ENCODE peak calls at places on chromosome 20, in ten cellular contexts. One of them, this sample, is unnamed.

GRCh38 chr20:34268851-34269668 is 27.8 kb downstream of the ASIP start:
- DNase-seq in cardiac muscle cell: no peak
- DNase-seq in adipocyte: peak
- DNase-seq in stimulated activated CD4-positive, alpha-beta T cell treated with anti-CD3 and anti-CD28 coated beads, Interleukin-2, amount 100 ng/mL, for 48 hours: peak
- DNase-seq in activated CD8-positive, alpha-beta memory T cell treated with anti-CD3 and anti-CD28 coated beads, Interleukin-2, amount 10 ng/mL, durations not matched to agents 7 days and 5 days: no peak
- DNase-seq in right cardiac atrium: peak
- DNase-seq in ELR: peak
- DNase-seq in NCI-H2029 treated with DMSO at 0.1 percent for 48 hours: no peak
- DNase-seq in fibroblast of villous mesenchyme: peak
- DNase-seq in activated CD4-positive, alpha-beta T cell treated with anti-CD3 and anti-CD28 coated beads, Interleukin-2, amount 50 U/mL, for 48 hours: peak
- DNase-seq in this sample: peak

GRCh38 chr20:11431613-11432012 is 486.1 kb upstream of the BTBD3 start:
- DNase-seq in cardiac muscle cell: no peak
- DNase-seq in adipocyte: peak
- DNase-seq in stimulated activated CD4-positive, alpha-beta T cell treated with anti-CD3 and anti-CD28 coated beads, Interleukin-2, amount 100 ng/mL, for 48 hours: no peak
- DNase-seq in activated CD8-positive, alpha-beta memory T cell treated with anti-CD3 and anti-CD28 coated beads, Interleukin-2, amount 10 ng/mL, durations not matched to agents 7 days and 5 days: no peak
- DNase-seq in right cardiac atrium: no peak
- DNase-seq in ELR: no peak
- DNase-seq in NCI-H2029 treated with DMSO at 0.1 percent for 48 hours: no peak
- DNase-seq in fibroblast of villous mesenchyme: peak
- DNase-seq in activated CD4-positive, alpha-beta T cell treated with anti-CD3 and anti-CD28 coated beads, Interleukin-2, amount 50 U/mL, for 48 hours: no peak
- DNase-seq in this sample: no peak

GRCh38 chr20:6665161-6665560 is 102.3 kb upstream of the BMP2 start:
- DNase-seq in cardiac muscle cell: no peak
- DNase-seq in adipocyte: no peak
- DNase-seq in stimulated activated CD4-positive, alpha-beta T cell treated with anti-CD3 and anti-CD28 coated beads, Interleukin-2, amount 100 ng/mL, for 48 hours: no peak
- DNase-seq in activated CD8-positive, alpha-beta memory T cell treated with anti-CD3 and anti-CD28 coated beads, Interleukin-2, amount 10 ng/mL, durations not matched to agents 7 days and 5 days: no peak
- DNase-seq in right cardiac atrium: no peak
- DNase-seq in ELR: no peak
- DNase-seq in NCI-H2029 treated with DMSO at 0.1 percent for 48 hours: no peak
- DNase-seq in fibroblast of villous mesenchyme: peak
- DNase-seq in activated CD4-positive, alpha-beta T cell treated with anti-CD3 and anti-CD28 coated beads, Interleukin-2, amount 50 U/mL, for 48 hours: no peak
- DNase-seq in this sample: no peak

GRCh38 chr20:64146301-64146935 is 17.8 kb upstream of the MYT1 start:
- DNase-seq in cardiac muscle cell: no peak
- DNase-seq in adipocyte: no peak
- DNase-seq in stimulated activated CD4-positive, alpha-beta T cell treated with anti-CD3 and anti-CD28 coated beads, Interleukin-2, amount 100 ng/mL, for 48 hours: no peak
- DNase-seq in activated CD8-positive, alpha-beta memory T cell treated with anti-CD3 and anti-CD28 coated beads, Interleukin-2, amount 10 ng/mL, durations not matched to agents 7 days and 5 days: no peak
- DNase-seq in right cardiac atrium: no peak
- DNase-seq in ELR: no peak
- DNase-seq in NCI-H2029 treated with DMSO at 0.1 percent for 48 hours: no peak
- DNase-seq in fibroblast of villous mesenchyme: no peak
- DNase-seq in activated CD4-positive, alpha-beta T cell treated with anti-CD3 and anti-CD28 coated beads, Interleukin-2, amount 50 U/mL, for 48 hours: no peak
- DNase-seq in this sample: no peak

GRCh38 chr20:49747707-49748524 is 34.2 kb upstream of the B4GALT5 start:
- DNase-seq in cardiac muscle cell: no peak
- DNase-seq in adipocyte: peak
- DNase-seq in stimulated activated CD4-positive, alpha-beta T cell treated with anti-CD3 and anti-CD28 coated beads, Interleukin-2, amount 100 ng/mL, for 48 hours: no peak
- DNase-seq in activated CD8-positive, alpha-beta memory T cell treated with anti-CD3 and anti-CD28 coated beads, Interleukin-2, amount 10 ng/mL, durations not matched to agents 7 days and 5 days: no peak
- DNase-seq in right cardiac atrium: peak
- DNase-seq in ELR: no peak
- DNase-seq in NCI-H2029 treated with DMSO at 0.1 percent for 48 hours: peak
- DNase-seq in fibroblast of villous mesenchyme: peak
- DNase-seq in activated CD4-positive, alpha-beta T cell treated with anti-CD3 and anti-CD28 coated beads, Interleukin-2, amount 50 U/mL, for 48 hours: no peak
- DNase-seq in this sample: no peak

GRCh38 chr20:57097245-57097935 is 169.1 kb downstream of the BMP7 start:
- DNase-seq in cardiac muscle cell: no peak
- DNase-seq in adipocyte: no peak
- DNase-seq in stimulated activated CD4-positive, alpha-beta T cell treated with anti-CD3 and anti-CD28 coated beads, Interleukin-2, amount 100 ng/mL, for 48 hours: no peak
- DNase-seq in activated CD8-positive, alpha-beta memory T cell treated with anti-CD3 and anti-CD28 coated beads, Interleukin-2, amount 10 ng/mL, durations not matched to agents 7 days and 5 days: no peak
- DNase-seq in right cardiac atrium: no peak
- DNase-seq in ELR: no peak
- DNase-seq in NCI-H2029 treated with DMSO at 0.1 percent for 48 hours: no peak
- DNase-seq in fibroblast of villous mesenchyme: no peak
- DNase-seq in activated CD4-positive, alpha-beta T cell treated with anti-CD3 and anti-CD28 coated beads, Interleukin-2, amount 50 U/mL, for 48 hours: no peak
- DNase-seq in this sample: no peak

GRCh38 chr20:57672164-57672563 is 37.7 kb downstream of the PMEPA1 start:
- DNase-seq in cardiac muscle cell: peak
- DNase-seq in adipocyte: no peak
- DNase-seq in stimulated activated CD4-positive, alpha-beta T cell treated with anti-CD3 and anti-CD28 coated beads, Interleukin-2, amount 100 ng/mL, for 48 hours: no peak
- DNase-seq in activated CD8-positive, alpha-beta memory T cell treated with anti-CD3 and anti-CD28 coated beads, Interleukin-2, amount 10 ng/mL, durations not matched to agents 7 days and 5 days: no peak
- DNase-seq in right cardiac atrium: peak
- DNase-seq in ELR: no peak
- DNase-seq in NCI-H2029 treated with DMSO at 0.1 percent for 48 hours: peak
- DNase-seq in fibroblast of villous mesenchyme: peak
- DNase-seq in activated CD4-positive, alpha-beta T cell treated with anti-CD3 and anti-CD28 coated beads, Interleukin-2, amount 50 U/mL, for 48 hours: no peak
- DNase-seq in this sample: peak

GRCh38 chr20:42179768-42180167 is 561.6 kb upstream of the CHD6 start:
- DNase-seq in cardiac muscle cell: peak
- DNase-seq in adipocyte: no peak
- DNase-seq in stimulated activated CD4-positive, alpha-beta T cell treated with anti-CD3 and anti-CD28 coated beads, Interleukin-2, amount 100 ng/mL, for 48 hours: no peak
- DNase-seq in activated CD8-positive, alpha-beta memory T cell treated with anti-CD3 and anti-CD28 coated beads, Interleukin-2, amount 10 ng/mL, durations not matched to agents 7 days and 5 days: no peak
- DNase-seq in right cardiac atrium: no peak
- DNase-seq in ELR: no peak
- DNase-seq in NCI-H2029 treated with DMSO at 0.1 percent for 48 hours: no peak
- DNase-seq in fibroblast of villous mesenchyme: no peak
- DNase-seq in activated CD4-positive, alpha-beta T cell treated with anti-CD3 and anti-CD28 coated beads, Interleukin-2, amount 50 U/mL, for 48 hours: no peak
- DNase-seq in this sample: no peak

GRCh38 chr20:14979472-14979986 is 642.1 kb upstream of the FLRT3 start:
- DNase-seq in cardiac muscle cell: no peak
- DNase-seq in adipocyte: no peak
- DNase-seq in stimulated activated CD4-positive, alpha-beta T cell treated with anti-CD3 and anti-CD28 coated beads, Interleukin-2, amount 100 ng/mL, for 48 hours: no peak
- DNase-seq in activated CD8-positive, alpha-beta memory T cell treated with anti-CD3 and anti-CD28 coated beads, Interleukin-2, amount 10 ng/mL, durations not matched to agents 7 days and 5 days: no peak
- DNase-seq in right cardiac atrium: no peak
- DNase-seq in ELR: no peak
- DNase-seq in NCI-H2029 treated with DMSO at 0.1 percent for 48 hours: no peak
- DNase-seq in fibroblast of villous mesenchyme: no peak
- DNase-seq in activated CD4-positive, alpha-beta T cell treated with anti-CD3 and anti-CD28 coated beads, Interleukin-2, amount 50 U/mL, for 48 hours: no peak
- DNase-seq in this sample: no peak

GRCh38 chr20:63124782-63125580 is 91.0 kb downstream of the YTHDF1 start:
- DNase-seq in cardiac muscle cell: no peak
- DNase-seq in adipocyte: no peak
- DNase-seq in stimulated activated CD4-positive, alpha-beta T cell treated with anti-CD3 and anti-CD28 coated beads, Interleukin-2, amount 100 ng/mL, for 48 hours: no peak
- DNase-seq in activated CD8-positive, alpha-beta memory T cell treated with anti-CD3 and anti-CD28 coated beads, Interleukin-2, amount 10 ng/mL, durations not matched to agents 7 days and 5 days: no peak
- DNase-seq in right cardiac atrium: no peak
- DNase-seq in ELR: no peak
- DNase-seq in NCI-H2029 treated with DMSO at 0.1 percent for 48 hours: no peak
- DNase-seq in fibroblast of villous mesenchyme: no peak
- DNase-seq in activated CD4-positive, alpha-beta T cell treated with anti-CD3 and anti-CD28 coated beads, Interleukin-2, amount 50 U/mL, for 48 hours: no peak
- DNase-seq in this sample: no peak

GRCh38 chr20:9024996-9025395 is 43.9 kb upstream of the PLCB4 start:
- DNase-seq in cardiac muscle cell: no peak
- DNase-seq in adipocyte: no peak
- DNase-seq in stimulated activated CD4-positive, alpha-beta T cell treated with anti-CD3 and anti-CD28 coated beads, Interleukin-2, amount 100 ng/mL, for 48 hours: no peak
- DNase-seq in activated CD8-positive, alpha-beta memory T cell treated with anti-CD3 and anti-CD28 coated beads, Interleukin-2, amount 10 ng/mL, durations not matched to agents 7 days and 5 days: no peak
- DNase-seq in right cardiac atrium: no peak
- DNase-seq in ELR: no peak
- DNase-seq in NCI-H2029 treated with DMSO at 0.1 percent for 48 hours: no peak
- DNase-seq in fibroblast of villous mesenchyme: no peak
- DNase-seq in activated CD4-positive, alpha-beta T cell treated with anti-CD3 and anti-CD28 coated beads, Interleukin-2, amount 50 U/mL, for 48 hours: no peak
- DNase-seq in this sample: no peak

GRCh38 chr20:64158346-64159285 is 5.6 kb upstream of the MYT1 start:
- DNase-seq in cardiac muscle cell: no peak
- DNase-seq in adipocyte: no peak
- DNase-seq in stimulated activated CD4-positive, alpha-beta T cell treated with anti-CD3 and anti-CD28 coated beads, Interleukin-2, amount 100 ng/mL, for 48 hours: no peak
- DNase-seq in activated CD8-positive, alpha-beta memory T cell treated with anti-CD3 and anti-CD28 coated beads, Interleukin-2, amount 10 ng/mL, durations not matched to agents 7 days and 5 days: no peak
- DNase-seq in right cardiac atrium: no peak
- DNase-seq in ELR: no peak
- DNase-seq in NCI-H2029 treated with DMSO at 0.1 percent for 48 hours: no peak
- DNase-seq in fibroblast of villous mesenchyme: no peak
- DNase-seq in activated CD4-positive, alpha-beta T cell treated with anti-CD3 and anti-CD28 coated beads, Interleukin-2, amount 50 U/mL, for 48 hours: no peak
- DNase-seq in this sample: no peak

GRCh38 chr20:61941721-61942405 is 123.8 kb downstream of the TAF4 start:
- DNase-seq in cardiac muscle cell: no peak
- DNase-seq in adipocyte: no peak
- DNase-seq in stimulated activated CD4-positive, alpha-beta T cell treated with anti-CD3 and anti-CD28 coated beads, Interleukin-2, amount 100 ng/mL, for 48 hours: no peak
- DNase-seq in activated CD8-positive, alpha-beta memory T cell treated with anti-CD3 and anti-CD28 coated beads, Interleukin-2, amount 10 ng/mL, durations not matched to agents 7 days and 5 days: no peak
- DNase-seq in right cardiac atrium: no peak
- DNase-seq in ELR: no peak
- DNase-seq in NCI-H2029 treated with DMSO at 0.1 percent for 48 hours: no peak
- DNase-seq in fibroblast of villous mesenchyme: no peak
- DNase-seq in activated CD4-positive, alpha-beta T cell treated with anti-CD3 and anti-CD28 coated beads, Interleukin-2, amount 50 U/mL, for 48 hours: no peak
- DNase-seq in this sample: no peak

GRCh38 chr20:1577906-1578305 is 20.4 kb upstream of the SIRPD start:
- DNase-seq in cardiac muscle cell: no peak
- DNase-seq in adipocyte: no peak
- DNase-seq in stimulated activated CD4-positive, alpha-beta T cell treated with anti-CD3 and anti-CD28 coated beads, Interleukin-2, amount 100 ng/mL, for 48 hours: no peak
- DNase-seq in activated CD8-positive, alpha-beta memory T cell treated with anti-CD3 and anti-CD28 coated beads, Interleukin-2, amount 10 ng/mL, durations not matched to agents 7 days and 5 days: no peak
- DNase-seq in right cardiac atrium: no peak
- DNase-seq in ELR: no peak
- DNase-seq in NCI-H2029 treated with DMSO at 0.1 percent for 48 hours: no peak
- DNase-seq in fibroblast of villous mesenchyme: no peak
- DNase-seq in activated CD4-positive, alpha-beta T cell treated with anti-CD3 and anti-CD28 coated beads, Interleukin-2, amount 50 U/mL, for 48 hours: no peak
- DNase-seq in this sample: no peak

This sample was measured in naive B cell.